ENCODE peak calls at places on chromosomes 1 and 21, in seven cellular contexts. One of them, this sample, is unnamed.

GRCh38 chr1:199287632-199288031 is 648.8 kb downstream of the PTPRC start:
- DNase-seq in HepG2: no peak
- DNase-seq in A549: no peak
- DNase-seq in tibial nerve: no peak
- DNase-seq in sigmoid colon: no peak
- DNase-seq in ovary: no peak
- DNase-seq in suprapubic skin: no peak
- DNase-seq in this sample: no peak

GRCh38 chr1:11281518-11282331 is 8.7 kb downstream of the UBIAD1 start:
- DNase-seq in HepG2: no peak
- DNase-seq in ovary: peak
- DNase-seq in suprapubic skin: no peak
- DNase-seq in sigmoid colon: peak
- DNase-seq in A549: no peak
- DNase-seq in tibial nerve: no peak
- DNase-seq in this sample: no peak

GRCh38 chr1:98051065-98051675 is 130.3 kb upstream of the DPYD start:
- DNase-seq in ovary: peak
- DNase-seq in suprapubic skin: no peak
- DNase-seq in HepG2: peak
- DNase-seq in tibial nerve: peak
- DNase-seq in A549: peak
- DNase-seq in sigmoid colon: no peak
- DNase-seq in this sample: peak

GRCh38 chr1:180594723-180595122 is 36.0 kb downstream of the OVAAL start:
- DNase-seq in tibial nerve: no peak
- DNase-seq in ovary: no peak
- DNase-seq in sigmoid colon: no peak
- DNase-seq in A549: peak
- DNase-seq in suprapubic skin: no peak
- DNase-seq in HepG2: no peak
- DNase-seq in this sample: no peak

GRCh38 chr1:91314643-91315042 is 90.0 kb downstream of the HFM1 start:
- DNase-seq in suprapubic skin: no peak
- DNase-seq in A549: no peak
- DNase-seq in tibial nerve: no peak
- DNase-seq in HepG2: no peak
- DNase-seq in sigmoid colon: no peak
- DNase-seq in ovary: no peak
- DNase-seq in this sample: no peak

GRCh38 chr1:42529724-42530161 is 66.7 kb downstream of the CCDC30 start:
- DNase-seq in suprapubic skin: no peak
- DNase-seq in sigmoid colon: no peak
- DNase-seq in ovary: no peak
- DNase-seq in HepG2: no peak
- DNase-seq in A549: peak
- DNase-seq in tibial nerve: no peak
- DNase-seq in this sample: peak

GRCh38 chr1:172089768-172090510 is 248.6 kb downstream of the DNM3 start:
- DNase-seq in A549: peak
- DNase-seq in ovary: peak
- DNase-seq in suprapubic skin: no peak
- DNase-seq in HepG2: peak
- DNase-seq in tibial nerve: peak
- DNase-seq in sigmoid colon: peak
- DNase-seq in this sample: peak

GRCh38 chr1:159141584-159142518 is 29.6 kb upstream of the CADM3 start:
- DNase-seq in ovary: no peak
- DNase-seq in tibial nerve: no peak
- DNase-seq in HepG2: no peak
- DNase-seq in sigmoid colon: no peak
- DNase-seq in suprapubic skin: no peak
- DNase-seq in A549: peak
- DNase-seq in this sample: no peak

GRCh38 chr1:79322511-79323027 is 316.0 kb upstream of the ADGRL4 start:
- DNase-seq in suprapubic skin: no peak
- DNase-seq in tibial nerve: no peak
- DNase-seq in sigmoid colon: no peak
- DNase-seq in A549: no peak
- DNase-seq in ovary: no peak
- DNase-seq in HepG2: no peak
- DNase-seq in this sample: no peak

GRCh38 chr1:79325705-79326104 is 319.2 kb upstream of the ADGRL4 start:
- DNase-seq in suprapubic skin: no peak
- DNase-seq in HepG2: no peak
- DNase-seq in ovary: no peak
- DNase-seq in A549: no peak
- DNase-seq in sigmoid colon: no peak
- DNase-seq in tibial nerve: no peak
- DNase-seq in this sample: no peak

GRCh38 chr1:79326875-79327274 is 320.3 kb upstream of the ADGRL4 start:
- DNase-seq in tibial nerve: no peak
- DNase-seq in A549: no peak
- DNase-seq in sigmoid colon: no peak
- DNase-seq in HepG2: no peak
- DNase-seq in suprapubic skin: no peak
- DNase-seq in ovary: no peak
- DNase-seq in this sample: no peak

GRCh38 chr1:79325126-79325525 is 318.6 kb upstream of the ADGRL4 start:
- DNase-seq in ovary: no peak
- DNase-seq in sigmoid colon: no peak
- DNase-seq in A549: no peak
- DNase-seq in HepG2: no peak
- DNase-seq in tibial nerve: no peak
- DNase-seq in suprapubic skin: no peak
- DNase-seq in this sample: no peak

DNA sequence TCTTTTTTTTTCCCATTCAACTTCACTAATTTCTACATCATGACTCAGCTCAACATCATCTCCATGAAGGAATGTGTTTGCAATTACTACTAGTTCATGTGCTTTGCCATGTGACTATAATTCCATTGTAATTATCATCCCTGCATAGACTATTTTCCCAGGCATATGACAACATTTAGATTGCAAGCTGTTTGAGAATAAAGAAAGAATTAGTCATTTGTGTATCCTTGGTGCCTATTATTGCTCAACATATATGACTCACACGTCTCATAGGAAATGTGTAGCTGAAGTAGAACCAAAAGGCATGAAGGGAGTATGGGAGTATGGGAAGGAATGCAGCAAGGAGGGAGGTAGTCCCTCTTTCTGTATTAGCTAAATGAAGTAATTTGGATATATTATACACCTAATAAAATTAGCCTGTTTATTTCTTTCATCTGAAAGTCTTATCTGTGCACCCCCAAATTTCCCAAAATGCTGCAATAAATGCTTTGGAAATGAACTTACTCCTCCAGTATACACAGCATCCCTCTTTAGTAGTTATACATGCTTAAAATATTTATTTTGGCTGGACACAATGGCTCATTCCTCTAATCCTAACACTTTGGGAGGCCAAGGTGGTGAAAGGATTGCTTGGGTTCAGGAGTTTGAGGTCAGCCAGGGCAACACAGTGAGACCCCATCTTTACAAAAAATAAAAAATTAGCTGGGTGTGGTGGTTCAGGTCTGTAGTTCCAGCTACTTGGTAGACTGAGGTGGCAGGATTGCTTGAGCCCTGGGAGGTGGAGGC is 316.9 kb upstream of the ADGRL4 start:
- DNase-seq in sigmoid colon: no peak
- DNase-seq in suprapubic skin: no peak
- DNase-seq in A549: peak
- DNase-seq in ovary: no peak
- DNase-seq in tibial nerve: no peak
- DNase-seq in HepG2: no peak
- DNase-seq in this sample: no peak
- TF ChIP-seq EP300 in sigmoid colon: no peak
- TF ChIP-seq EP300 in suprapubic skin: no peak
- TF ChIP-seq EP300 in A549: peak
- TF ChIP-seq EP300 in ovary: no peak
- TF ChIP-seq EP300 in tibial nerve: peak
- TF ChIP-seq EP300 in HepG2: no peak
- TF ChIP-seq EP300 in this sample: no peak

GRCh38 chr1:150152182-150152536 is 2.4 kb downstream of the PLEKHO1 start:
- DNase-seq in ovary: no peak
- DNase-seq in HepG2: no peak
- DNase-seq in tibial nerve: no peak
- DNase-seq in sigmoid colon: peak
- DNase-seq in A549: no peak
- DNase-seq in suprapubic skin: no peak
- DNase-seq in this sample: no peak
- TF ChIP-seq EP300 in ovary: no peak
- TF ChIP-seq EP300 in HepG2: no peak
- TF ChIP-seq EP300 in tibial nerve: no peak
- TF ChIP-seq EP300 in sigmoid colon: peak
- TF ChIP-seq EP300 in A549: no peak
- TF ChIP-seq EP300 in suprapubic skin: peak
- TF ChIP-seq EP300 in this sample: no peak

GRCh38 chr1:197470330-197470729 is 202.3 kb downstream of the CRB1 start:
- DNase-seq in ovary: no peak
- DNase-seq in A549: no peak
- DNase-seq in tibial nerve: no peak
- DNase-seq in HepG2: no peak
- DNase-seq in suprapubic skin: no peak
- DNase-seq in sigmoid colon: no peak
- DNase-seq in this sample: no peak
- TF ChIP-seq EP300 in ovary: no peak
- TF ChIP-seq EP300 in A549: no peak
- TF ChIP-seq EP300 in tibial nerve: no peak
- TF ChIP-seq EP300 in HepG2: no peak
- TF ChIP-seq EP300 in suprapubic skin: no peak
- TF ChIP-seq EP300 in sigmoid colon: no peak
- TF ChIP-seq EP300 in this sample: no peak

GRCh38 chr21:42038393-42038792 is 28.2 kb upstream of the ZBTB21 start:
- DNase-seq in ovary: no peak
- DNase-seq in HepG2: no peak
- DNase-seq in sigmoid colon: peak
- DNase-seq in tibial nerve: no peak
- DNase-seq in suprapubic skin: no peak
- DNase-seq in A549: no peak
- DNase-seq in this sample: no peak

GRCh38 chr21:42039911-42040351 is 29.8 kb upstream of the ZBTB21 start:
- DNase-seq in sigmoid colon: no peak
- DNase-seq in tibial nerve: no peak
- DNase-seq in suprapubic skin: no peak
- DNase-seq in A549: no peak
- DNase-seq in ovary: peak
- DNase-seq in HepG2: no peak
- DNase-seq in this sample: no peak

GRCh38 chr21:42038826-42039425 is 28.8 kb upstream of the ZBTB21 start:
- DNase-seq in tibial nerve: no peak
- DNase-seq in sigmoid colon: no peak
- DNase-seq in A549: no peak
- DNase-seq in ovary: no peak
- DNase-seq in suprapubic skin: no peak
- DNase-seq in HepG2: no peak
- DNase-seq in this sample: no peak

GRCh38 chr21:42040411-42041180 is 30.4 kb upstream of the ZBTB21 start:
- DNase-seq in HepG2: peak
- DNase-seq in tibial nerve: no peak
- DNase-seq in A549: peak
- DNase-seq in ovary: no peak
- DNase-seq in sigmoid colon: peak
- DNase-seq in suprapubic skin: no peak
- DNase-seq in this sample: no peak

DNA sequence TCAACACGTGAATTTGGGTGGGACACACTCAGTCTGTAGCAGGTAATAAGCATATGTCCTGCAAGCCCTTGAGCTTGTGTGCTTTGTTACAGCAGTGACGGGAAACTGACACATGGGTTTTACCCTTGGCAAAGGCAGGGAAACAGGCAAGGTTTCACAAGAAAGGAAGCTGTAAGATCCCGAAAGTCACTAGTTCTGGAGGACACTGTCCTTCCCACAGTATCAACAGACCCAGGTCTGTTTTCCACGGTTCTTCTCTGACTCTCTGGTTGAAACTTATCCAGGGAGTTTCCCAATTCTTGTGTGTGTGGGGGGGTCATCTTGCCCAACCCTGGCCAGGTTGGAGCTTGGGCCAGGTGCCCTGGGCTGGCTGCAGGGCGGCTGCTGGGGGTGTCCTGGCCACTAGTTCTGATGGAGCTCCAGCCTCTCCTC is 29.3 kb upstream of the ZBTB21 start:
- DNase-seq in sigmoid colon: peak
- DNase-seq in A549: no peak
- DNase-seq in ovary: no peak
- DNase-seq in suprapubic skin: no peak
- DNase-seq in HepG2: no peak
- DNase-seq in tibial nerve: no peak
- DNase-seq in this sample: no peak
- TF ChIP-seq EP300 in sigmoid colon: peak
- TF ChIP-seq EP300 in A549: no peak
- TF ChIP-seq EP300 in ovary: no peak
- TF ChIP-seq EP300 in suprapubic skin: no peak
- TF ChIP-seq EP300 in HepG2: no peak
- TF ChIP-seq EP300 in tibial nerve: peak
- TF ChIP-seq EP300 in this sample: peak

GRCh38 chr1:235128453-235129328 is at the start of gene TOMM20:
- DNase-seq in tibial nerve: peak
- DNase-seq in ovary: peak
- DNase-seq in HepG2: peak
- DNase-seq in suprapubic skin: peak
- DNase-seq in A549: peak
- DNase-seq in sigmoid colon: peak
- DNase-seq in this sample: peak
- TF ChIP-seq EP300 in tibial nerve: peak
- TF ChIP-seq EP300 in ovary: no peak
- TF ChIP-seq EP300 in HepG2: no peak
- TF ChIP-seq EP300 in suprapubic skin: no peak
- TF ChIP-seq EP300 in A549: no peak
- TF ChIP-seq EP300 in sigmoid colon: no peak
- TF ChIP-seq EP300 in this sample: no peak

DNA sequence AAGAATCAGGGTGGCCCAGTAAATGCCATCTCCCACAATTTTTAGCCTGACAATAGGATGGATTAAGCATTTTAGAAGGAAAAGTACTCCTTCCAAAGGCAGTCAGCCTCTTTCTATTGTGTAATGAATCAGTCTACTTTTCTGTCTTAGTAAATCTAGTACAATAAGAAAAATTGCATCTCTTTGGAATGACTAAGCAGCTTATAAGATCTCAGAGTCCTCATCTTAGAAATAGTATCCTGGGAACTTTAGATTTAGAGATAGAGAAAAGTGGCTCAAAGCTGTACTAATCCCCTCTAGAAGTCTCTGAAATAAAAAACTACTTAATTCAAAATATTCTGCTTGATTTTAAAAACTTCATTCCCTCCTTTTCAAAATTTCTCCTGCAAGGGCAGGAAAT is 81.4 kb downstream of the SLC44A5 start:
- DNase-seq in HepG2: no peak
- DNase-seq in A549: no peak
- DNase-seq in ovary: no peak
- DNase-seq in suprapubic skin: no peak
- DNase-seq in tibial nerve: no peak
- DNase-seq in sigmoid colon: no peak
- DNase-seq in this sample: no peak
- TF ChIP-seq EP300 in HepG2: no peak
- TF ChIP-seq EP300 in A549: no peak
- TF ChIP-seq EP300 in ovary: no peak
- TF ChIP-seq EP300 in suprapubic skin: no peak
- TF ChIP-seq EP300 in tibial nerve: no peak
- TF ChIP-seq EP300 in sigmoid colon: no peak
- TF ChIP-seq EP300 in this sample: no peak